ENCODE peak calls at places on chromosome 10, in four cellular contexts. One of them, this sample, is unnamed.

GRCh38 chr10:15485684-15486316 is 114.7 kb upstream of the FAM171A1 start:
- DNase-seq in GM12878: no peak
- DNase-seq in HepG2: no peak
- DNase-seq in K562: no peak
- DNase-seq in this sample: no peak

GRCh38 chr10:35876248-35876647 is 234.2 kb upstream of the FZD8 start:
- DNase-seq in GM12878: no peak
- DNase-seq in HepG2: no peak
- DNase-seq in K562: no peak
- DNase-seq in this sample: no peak

GRCh38 chr10:76352300-76352699 is 920.9 kb downstream of the LRMDA start:
- DNase-seq in GM12878: no peak
- DNase-seq in HepG2: no peak
- DNase-seq in K562: peak; percentile 5
- DNase-seq in this sample: no peak

GRCh38 chr10:120735773-120736371 is 115.3 kb upstream of the WDR11 start:
- DNase-seq in GM12878: peak; percentile 7
- DNase-seq in HepG2: peak; percentile 5
- DNase-seq in K562: peak; percentile 4
- DNase-seq in this sample: no peak

GRCh38 chr10:132257271-132257670 is 50.5 kb downstream of the STK32C start:
- DNase-seq in GM12878: no peak
- DNase-seq in HepG2: no peak
- DNase-seq in K562: peak; percentile 27
- DNase-seq in this sample: no peak

GRCh38 chr10:22553452-22553995 is 160.9 kb downstream of the PIP4K2A start:
- DNase-seq in GM12878: no peak
- DNase-seq in HepG2: no peak
- DNase-seq in K562: no peak
- DNase-seq in this sample: no peak

GRCh38 chr10:51879238-51879637 is 179.8 kb upstream of the CSTF2T start:
- DNase-seq in GM12878: peak; percentile 52
- DNase-seq in HepG2: no peak
- DNase-seq in K562: no peak
- DNase-seq in this sample: no peak

GRCh38 chr10:79346388-79347225 is 662 bp upstream of the PPIF start:
- DNase-seq in GM12878: no peak
- DNase-seq in HepG2: no peak
- DNase-seq in K562: peak; percentile 54
- DNase-seq in this sample: peak; percentile 34

GRCh38 chr10:28179490-28180099 is 123.3 kb downstream of the MPP7 start:
- DNase-seq in GM12878: no peak
- DNase-seq in HepG2: peak; percentile 46
- DNase-seq in K562: peak; percentile 65
- DNase-seq in this sample: no peak

GRCh38 chr10:53650794-53651193 is 878.2 kb upstream of the MBL2 start:
- DNase-seq in GM12878: no peak
- DNase-seq in HepG2: no peak
- DNase-seq in K562: no peak
- DNase-seq in this sample: no peak

GRCh38 chr10:61040399-61041016 is 96.5 kb upstream of the RHOBTB1 start:
- DNase-seq in GM12878: no peak
- DNase-seq in HepG2: no peak
- DNase-seq in K562: no peak
- DNase-seq in this sample: no peak

GRCh38 chr10:5293691-5294550 is 70.8 kb upstream of the UCN3 start:
- DNase-seq in GM12878: no peak
- DNase-seq in HepG2: peak; percentile 68
- DNase-seq in K562: peak; percentile 55
- DNase-seq in this sample: peak; percentile 98

GRCh38 chr10:108072466-108072865 is 908.0 kb upstream of the SORCS1 start:
- DNase-seq in GM12878: no peak
- DNase-seq in HepG2: no peak
- DNase-seq in K562: no peak
- DNase-seq in this sample: no peak

GRCh38 chr10:22420787-22421517 is 75.7 kb downstream of the SPAG6 start:
- DNase-seq in GM12878: no peak
- DNase-seq in HepG2: no peak
- DNase-seq in K562: peak; percentile 16
- DNase-seq in this sample: no peak

GRCh38 chr10:62266611-62267010 is 2.0 kb downstream of the RTKN2 start:
- DNase-seq in GM12878: no peak
- DNase-seq in HepG2: no peak
- DNase-seq in K562: no peak
- DNase-seq in this sample: no peak

GRCh38 chr10:1462994-1463633 is 274.2 kb downstream of the ADARB2 start:
- DNase-seq in GM12878: no peak
- DNase-seq in HepG2: no peak
- DNase-seq in K562: no peak
- DNase-seq in this sample: no peak

GRCh38 chr10:70596860-70597809 is 5.4 kb downstream of the PRF1 start:
- DNase-seq in GM12878: no peak
- DNase-seq in HepG2: peak; percentile 19
- DNase-seq in K562: peak; percentile 55
- DNase-seq in this sample: no peak

GRCh38 chr10:44143556-44143955 is 241.3 kb downstream of the CXCL12 start:
- DNase-seq in GM12878: no peak
- DNase-seq in HepG2: no peak
- DNase-seq in K562: no peak
- DNase-seq in this sample: no peak

GRCh38 chr10:91409069-91409868 is 875 bp upstream of the HECTD2 start:
- DNase-seq in GM12878: no peak
- DNase-seq in HepG2: peak; percentile 53
- DNase-seq in K562: peak; percentile 60
- DNase-seq in this sample: peak; percentile 42

GRCh38 chr10:12540341-12540781 is 191.0 kb downstream of the CAMK1D start:
- DNase-seq in GM12878: no peak
- DNase-seq in HepG2: no peak
- DNase-seq in K562: no peak
- DNase-seq in this sample: no peak

GRCh38 chr10:28922861-28923260 is 245.5 kb downstream of the BAMBI start:
- DNase-seq in GM12878: no peak
- DNase-seq in HepG2: no peak
- DNase-seq in K562: no peak
- DNase-seq in this sample: no peak

GRCh38 chr10:69439813-69440506 is 11.3 kb upstream of the TSPAN15 start:
- DNase-seq in GM12878: no peak
- DNase-seq in HepG2: peak; percentile 52
- DNase-seq in K562: peak; percentile 31
- DNase-seq in this sample: no peak

GRCh38 chr10:89163265-89163995 is 43.7 kb downstream of the CH25H start:
- DNase-seq in GM12878: peak; percentile 76
- DNase-seq in HepG2: no peak
- DNase-seq in K562: no peak
- DNase-seq in this sample: no peak

GRCh38 chr10:43249962-43250624 is 16.8 kb downstream of the RASGEF1A start:
- DNase-seq in GM12878: no peak
- DNase-seq in HepG2: no peak
- DNase-seq in K562: peak; percentile 27
- DNase-seq in this sample: peak; percentile 55

GRCh38 chr10:71433116-71433982 is 36.6 kb downstream of the CDH23 start:
- DNase-seq in GM12878: no peak
- DNase-seq in HepG2: no peak
- DNase-seq in K562: no peak
- DNase-seq in this sample: no peak

GRCh38 chr10:50552771-50553535 is 70.8 kb downstream of the SGMS1 start:
- DNase-seq in GM12878: no peak
- DNase-seq in HepG2: no peak
- DNase-seq in K562: peak; percentile 77
- DNase-seq in this sample: no peak

GRCh38 chr10:65931291-65932080 is 994.4 kb upstream of the LRRTM3 start:
- DNase-seq in GM12878: no peak
- DNase-seq in HepG2: no peak
- DNase-seq in K562: no peak
- DNase-seq in this sample: no peak

GRCh38 chr10:11782793-11783557 is 40.2 kb upstream of the PROSER2 start:
- DNase-seq in GM12878: peak; percentile 35
- DNase-seq in HepG2: peak; percentile 71
- DNase-seq in K562: peak; percentile 69
- DNase-seq in this sample: no peak

GRCh38 chr10:79372871-79373270 is 25.6 kb downstream of the PPIF start:
- DNase-seq in GM12878: no peak
- DNase-seq in HepG2: no peak
- DNase-seq in K562: no peak
- DNase-seq in this sample: no peak

GRCh38 chr10:76991571-76991970 is 646.0 kb downstream of the KCNMA1 start:
- DNase-seq in GM12878: no peak
- DNase-seq in HepG2: no peak
- DNase-seq in K562: no peak
- DNase-seq in this sample: no peak

GRCh38 chr10:31123946-31124345 is 92.3 kb upstream of the ZNF438 start:
- DNase-seq in GM12878: no peak
- DNase-seq in HepG2: no peak
- DNase-seq in K562: no peak
- DNase-seq in this sample: no peak

GRCh38 chr10:12729885-12730284 is 271.6 kb downstream of the CCDC3 start:
- DNase-seq in GM12878: no peak
- DNase-seq in HepG2: no peak
- DNase-seq in K562: peak; percentile 43
- DNase-seq in this sample: peak; percentile 86

GRCh38 chr10:70858759-70859158 is 29.6 kb downstream of the PCBD1 start:
- DNase-seq in GM12878: no peak
- DNase-seq in HepG2: no peak
- DNase-seq in K562: no peak
- DNase-seq in this sample: no peak

GRCh38 chr10:18681971-18682403 is 22.8 kb downstream of the ARL5B start:
- DNase-seq in GM12878: no peak
- DNase-seq in HepG2: peak; percentile 30
- DNase-seq in K562: no peak
- DNase-seq in this sample: no peak

GRCh38 chr10:75032813-75033212 is 78.6 kb upstream of the SAMD8 start:
- DNase-seq in GM12878: no peak
- DNase-seq in HepG2: no peak
- DNase-seq in K562: no peak
- DNase-seq in this sample: no peak

DNA sequence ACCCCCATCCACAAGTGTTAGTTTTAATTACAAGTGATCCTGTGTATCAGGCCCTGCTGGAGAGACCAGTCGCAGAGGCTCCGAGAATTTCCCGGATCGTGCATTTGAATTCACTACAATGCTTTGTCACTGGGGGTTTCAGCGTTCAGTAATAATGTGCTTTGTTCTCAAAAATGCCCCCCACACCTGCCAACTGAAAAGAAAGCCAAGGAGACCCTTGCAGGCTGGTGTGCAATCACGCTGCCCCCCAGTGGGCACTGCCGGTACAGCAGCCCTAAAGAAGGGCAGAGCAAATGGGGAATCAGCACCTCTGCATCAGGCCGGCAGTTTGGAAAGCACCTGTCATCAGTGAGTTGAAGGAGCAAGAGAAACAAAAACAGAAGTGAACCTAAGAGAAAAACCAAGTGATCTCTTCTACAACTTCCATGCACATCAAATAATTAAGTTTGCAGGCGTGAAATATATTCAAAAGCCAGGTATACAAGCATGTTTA is 177.6 kb downstream of the PARD3 start:
- DNase-seq in GM12878: peak; percentile 40
- DNase-seq in HepG2: peak; percentile 16
- DNase-seq in K562: peak; percentile 54
- DNase-seq in this sample: peak; percentile 89
- TF ChIP-seq ESRRA in GM12878: no peak
- TF ChIP-seq ESRRA in HepG2: no peak
- TF ChIP-seq ESRRA in K562: no peak
- TF ChIP-seq ESRRA in this sample: no peak

DNA sequence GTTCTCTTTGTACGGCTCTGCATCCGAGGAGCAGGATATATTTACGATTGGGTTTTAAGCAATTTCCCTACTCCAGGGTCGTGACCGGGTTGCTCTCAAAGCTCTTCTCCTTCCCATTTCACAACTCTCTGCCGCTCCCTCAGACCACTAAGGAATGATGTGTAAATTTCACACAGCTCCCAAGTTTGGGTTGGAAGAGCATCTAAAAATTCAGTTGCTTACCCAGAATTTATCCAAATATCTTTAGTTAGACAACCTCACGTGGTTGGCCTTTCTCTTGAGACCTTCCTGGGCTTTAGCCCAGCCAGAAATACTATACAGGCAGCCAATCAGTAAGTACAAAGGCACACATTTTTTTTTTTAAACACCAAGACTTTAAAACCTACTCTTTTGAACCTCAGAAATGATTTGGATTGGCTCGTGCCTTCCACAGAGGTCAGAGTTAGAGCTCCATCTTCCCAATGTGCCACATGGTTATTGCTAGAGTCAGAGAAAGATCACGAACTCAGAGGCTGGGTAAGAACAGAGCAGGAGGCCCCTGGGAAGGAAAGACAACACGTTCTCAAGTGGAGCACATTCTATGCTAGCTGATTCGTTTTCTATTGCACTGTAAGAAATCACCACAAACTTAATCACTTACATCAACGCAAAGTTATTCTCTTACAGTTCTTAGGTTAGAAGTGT is 335.5 kb upstream of the MGMT start:
- DNase-seq in GM12878: no peak
- DNase-seq in HepG2: no peak
- DNase-seq in K562: no peak
- DNase-seq in this sample: no peak
- TF ChIP-seq CREB1 in GM12878: no peak
- TF ChIP-seq CREB1 in HepG2: no peak
- TF ChIP-seq CREB1 in K562: no peak
- TF ChIP-seq CREB1 in this sample: no peak

GRCh38 chr10:86247588-86247987 is 119.0 kb downstream of the GRID1 start:
- DNase-seq in GM12878: no peak
- DNase-seq in HepG2: no peak
- DNase-seq in K562: no peak
- DNase-seq in this sample: no peak
- TF ChIP-seq CBFB in GM12878: no peak
- TF ChIP-seq CBFB in HepG2: no peak
- TF ChIP-seq CBFB in K562: no peak
- TF ChIP-seq CBFB in this sample: no peak

DNA sequence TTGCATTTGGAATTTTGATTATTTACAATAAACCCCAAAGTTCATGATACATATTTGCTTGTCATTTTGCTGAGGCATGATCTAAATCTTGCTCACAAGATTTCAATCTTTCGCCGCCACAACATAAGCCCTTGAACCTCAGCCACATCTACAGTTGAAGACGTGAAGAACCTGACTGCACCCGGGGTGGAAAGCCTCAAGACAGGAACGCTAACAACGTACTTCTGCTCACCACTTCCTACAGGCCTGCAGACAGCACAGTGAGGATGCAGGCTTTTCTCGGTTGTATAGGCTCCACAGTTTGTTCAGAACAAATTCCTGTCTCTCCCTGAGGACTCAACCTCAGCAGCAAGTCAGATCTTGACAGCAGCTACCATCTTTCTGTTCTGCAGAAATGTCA is 393.8 kb upstream of the PRKCQ start:
- DNase-seq in GM12878: no peak
- DNase-seq in HepG2: no peak
- DNase-seq in K562: no peak
- DNase-seq in this sample: no peak
- TF ChIP-seq ESRRA in GM12878: no peak
- TF ChIP-seq ESRRA in HepG2: no peak
- TF ChIP-seq ESRRA in K562: no peak
- TF ChIP-seq ESRRA in this sample: no peak

GRCh38 chr10:103806376-103807320 is 48.7 kb downstream of the SH3PXD2A start:
- DNase-seq in GM12878: no peak
- DNase-seq in HepG2: no peak
- DNase-seq in K562: no peak
- DNase-seq in this sample: no peak
- TF ChIP-seq CREB1 in GM12878: no peak
- TF ChIP-seq CREB1 in HepG2: no peak
- TF ChIP-seq CREB1 in K562: no peak
- TF ChIP-seq CREB1 in this sample: no peak

GRCh38 chr10:25328361-25328760 is 153.6 kb downstream of the GPR158 start:
- DNase-seq in GM12878: no peak
- DNase-seq in HepG2: no peak
- DNase-seq in K562: no peak
- DNase-seq in this sample: no peak
- TF ChIP-seq CBFB in GM12878: no peak
- TF ChIP-seq CBFB in HepG2: no peak
- TF ChIP-seq CBFB in K562: no peak
- TF ChIP-seq CBFB in this sample: no peak